ENCODE peak calls at places on chromosomes 3 and 15, in seven cellular contexts. One of them, this sample, is unnamed.

GRCh38 chr3:50189274-50189673 is 2.1 kb upstream of the GNAT1 start:
- DNase-seq in HT1080: peak; percentile 72
- DNase-seq in nephron progenitor cell: peak; percentile 68
- DNase-seq in Karpas-422: peak; percentile 87
- DNase-seq in NCI-H1105: no peak
- DNase-seq in GF-D8: peak; percentile 47
- DNase-seq in NCI-H1048: no peak
- DNase-seq in this sample: peak; percentile 90

GRCh38 chr15:25439456-25439836 is 622 bp upstream of the UBE3A start:
- DNase-seq in HT1080: no peak
- DNase-seq in nephron progenitor cell: no peak
- DNase-seq in Karpas-422: peak; percentile 57
- DNase-seq in NCI-H1105: no peak
- DNase-seq in GF-D8: no peak
- DNase-seq in NCI-H1048: no peak
- DNase-seq in this sample: no peak

GRCh38 chr15:90184786-90185704 is 16.1 kb upstream of the SEMA4B start:
- DNase-seq in HT1080: no peak
- DNase-seq in nephron progenitor cell: peak; percentile 84
- DNase-seq in Karpas-422: peak; percentile 91
- DNase-seq in NCI-H1105: peak; percentile 67
- DNase-seq in GF-D8: no peak
- DNase-seq in NCI-H1048: no peak
- DNase-seq in this sample: no peak

GRCh38 chr15:35827949-35828348 is 282.0 kb upstream of the DPH6 start:
- DNase-seq in HT1080: no peak
- DNase-seq in nephron progenitor cell: no peak
- DNase-seq in Karpas-422: no peak
- DNase-seq in NCI-H1105: no peak
- DNase-seq in GF-D8: no peak
- DNase-seq in NCI-H1048: no peak
- DNase-seq in this sample: no peak

GRCh38 chr3:102471001-102471400 is 36.2 kb downstream of the ZPLD1 start:
- DNase-seq in HT1080: no peak
- DNase-seq in nephron progenitor cell: no peak
- DNase-seq in Karpas-422: peak; percentile 54
- DNase-seq in NCI-H1105: no peak
- DNase-seq in GF-D8: no peak
- DNase-seq in NCI-H1048: no peak
- DNase-seq in this sample: no peak

GRCh38 chr15:96273317-96274086 is 57.0 kb upstream of the NR2F2 start:
- DNase-seq in HT1080: peak; percentile 100
- DNase-seq in nephron progenitor cell: no peak
- DNase-seq in Karpas-422: no peak
- DNase-seq in NCI-H1105: no peak
- DNase-seq in GF-D8: no peak
- DNase-seq in NCI-H1048: no peak
- DNase-seq in this sample: peak; percentile 66

GRCh38 chr3:40876496-40876895 is 322.8 kb upstream of the CTNNB1 start:
- DNase-seq in HT1080: no peak
- DNase-seq in nephron progenitor cell: no peak
- DNase-seq in Karpas-422: no peak
- DNase-seq in NCI-H1105: no peak
- DNase-seq in GF-D8: no peak
- DNase-seq in NCI-H1048: no peak
- DNase-seq in this sample: no peak

GRCh38 chr15:55250951-55251350 is 38.7 kb downstream of the RAB27A start:
- DNase-seq in HT1080: no peak
- DNase-seq in nephron progenitor cell: no peak
- DNase-seq in Karpas-422: no peak
- DNase-seq in NCI-H1105: no peak
- DNase-seq in GF-D8: peak; percentile 47
- DNase-seq in NCI-H1048: no peak
- DNase-seq in this sample: no peak

GRCh38 chr3:134353831-134354611 is 20.2 kb downstream of the AMOTL2 start:
- DNase-seq in HT1080: no peak
- DNase-seq in nephron progenitor cell: no peak
- DNase-seq in Karpas-422: no peak
- DNase-seq in NCI-H1105: no peak
- DNase-seq in GF-D8: no peak
- DNase-seq in NCI-H1048: no peak
- DNase-seq in this sample: no peak

GRCh38 chr15:61840090-61840489 is 220.2 kb downstream of the VPS13C start:
- DNase-seq in HT1080: no peak
- DNase-seq in nephron progenitor cell: no peak
- DNase-seq in Karpas-422: no peak
- DNase-seq in NCI-H1105: no peak
- DNase-seq in GF-D8: no peak
- DNase-seq in NCI-H1048: no peak
- DNase-seq in this sample: no peak

GRCh38 chr3:43436507-43437140 is 150.3 kb downstream of the SNRK start:
- DNase-seq in HT1080: no peak
- DNase-seq in nephron progenitor cell: no peak
- DNase-seq in Karpas-422: no peak
- DNase-seq in NCI-H1105: no peak
- DNase-seq in GF-D8: no peak
- DNase-seq in NCI-H1048: no peak
- DNase-seq in this sample: no peak

GRCh38 chr3:54008099-54008498 is 114.3 kb upstream of the CACNA2D3 start:
- DNase-seq in HT1080: no peak
- DNase-seq in nephron progenitor cell: no peak
- DNase-seq in Karpas-422: no peak
- DNase-seq in NCI-H1105: no peak
- DNase-seq in GF-D8: no peak
- DNase-seq in NCI-H1048: no peak
- DNase-seq in this sample: no peak

GRCh38 chr15:52021128-52021671 is 2.2 kb downstream of the MAPK6 start:
- DNase-seq in HT1080: peak; percentile 84
- DNase-seq in nephron progenitor cell: peak; percentile 11
- DNase-seq in Karpas-422: peak; percentile 86
- DNase-seq in NCI-H1105: no peak
- DNase-seq in GF-D8: peak; percentile 41
- DNase-seq in NCI-H1048: no peak
- DNase-seq in this sample: peak; percentile 78

GRCh38 chr15:56839641-56840040 is 78.8 kb upstream of the TCF12 start:
- DNase-seq in HT1080: peak; percentile 7
- DNase-seq in nephron progenitor cell: no peak
- DNase-seq in Karpas-422: no peak
- DNase-seq in NCI-H1105: no peak
- DNase-seq in GF-D8: no peak
- DNase-seq in NCI-H1048: no peak
- DNase-seq in this sample: no peak

GRCh38 chr15:42577514-42578031 is 2.2 kb downstream of the STARD9 start:
- DNase-seq in HT1080: no peak
- DNase-seq in nephron progenitor cell: no peak
- DNase-seq in Karpas-422: no peak
- DNase-seq in NCI-H1105: no peak
- DNase-seq in GF-D8: no peak
- DNase-seq in NCI-H1048: no peak
- DNase-seq in this sample: no peak

GRCh38 chr3:12898980-12899755 is 57.8 kb upstream of the RPL32 start:
- DNase-seq in HT1080: no peak
- DNase-seq in nephron progenitor cell: no peak
- DNase-seq in Karpas-422: no peak
- DNase-seq in NCI-H1105: no peak
- DNase-seq in GF-D8: no peak
- DNase-seq in NCI-H1048: no peak
- DNase-seq in this sample: no peak

GRCh38 chr3:119639494-119640350 is 20.7 kb downstream of the POPDC2 start:
- DNase-seq in HT1080: peak; percentile 39
- DNase-seq in nephron progenitor cell: no peak
- DNase-seq in Karpas-422: no peak
- DNase-seq in NCI-H1105: no peak
- DNase-seq in GF-D8: no peak
- DNase-seq in NCI-H1048: no peak
- DNase-seq in this sample: no peak

GRCh38 chr3:85524104-85524503 is 565.3 kb downstream of the CADM2 start:
- DNase-seq in HT1080: no peak
- DNase-seq in nephron progenitor cell: no peak
- DNase-seq in Karpas-422: no peak
- DNase-seq in NCI-H1105: no peak
- DNase-seq in GF-D8: no peak
- DNase-seq in NCI-H1048: no peak
- DNase-seq in this sample: no peak

GRCh38 chr15:82942691-82943090 is 9.8 kb downstream of the HOMER2 start:
- DNase-seq in HT1080: peak; percentile 82
- DNase-seq in nephron progenitor cell: no peak
- DNase-seq in Karpas-422: no peak
- DNase-seq in NCI-H1105: no peak
- DNase-seq in GF-D8: no peak
- DNase-seq in NCI-H1048: no peak
- DNase-seq in this sample: no peak

GRCh38 chr3:14124223-14124614 is 451 bp downstream of the CHCHD4 start:
- DNase-seq in HT1080: peak; percentile 61
- DNase-seq in nephron progenitor cell: peak; percentile 51
- DNase-seq in Karpas-422: peak; percentile 91
- DNase-seq in NCI-H1105: no peak
- DNase-seq in GF-D8: peak; percentile 66
- DNase-seq in NCI-H1048: no peak
- DNase-seq in this sample: no peak

GRCh38 chr15:81897011-81897677 is 148.7 kb downstream of the MEX3B start:
- DNase-seq in HT1080: peak; percentile 65
- DNase-seq in nephron progenitor cell: no peak
- DNase-seq in Karpas-422: no peak
- DNase-seq in NCI-H1105: no peak
- DNase-seq in GF-D8: no peak
- DNase-seq in NCI-H1048: no peak
- DNase-seq in this sample: peak; percentile 71

GRCh38 chr15:33565099-33565498 is 254.3 kb downstream of the RYR3 start:
- DNase-seq in HT1080: peak; percentile 49
- DNase-seq in nephron progenitor cell: no peak
- DNase-seq in Karpas-422: no peak
- DNase-seq in NCI-H1105: peak; percentile 27
- DNase-seq in GF-D8: no peak
- DNase-seq in NCI-H1048: no peak
- DNase-seq in this sample: no peak

GRCh38 chr3:168426196-168426595 is 330.5 kb upstream of the GOLIM4 start:
- DNase-seq in HT1080: peak; percentile 85
- DNase-seq in nephron progenitor cell: no peak
- DNase-seq in Karpas-422: no peak
- DNase-seq in NCI-H1105: no peak
- DNase-seq in GF-D8: no peak
- DNase-seq in NCI-H1048: no peak
- DNase-seq in this sample: peak; percentile 8

GRCh38 chr15:48230498-48230897 is 24.4 kb downstream of the SLC12A1 start:
- DNase-seq in HT1080: no peak
- DNase-seq in nephron progenitor cell: no peak
- DNase-seq in Karpas-422: no peak
- DNase-seq in NCI-H1105: no peak
- DNase-seq in GF-D8: no peak
- DNase-seq in NCI-H1048: no peak
- DNase-seq in this sample: no peak

GRCh38 chr3:102068327-102068726 is 219.0 kb downstream of the NFKBIZ start:
- DNase-seq in HT1080: peak; percentile 18
- DNase-seq in nephron progenitor cell: no peak
- DNase-seq in Karpas-422: no peak
- DNase-seq in NCI-H1105: no peak
- DNase-seq in GF-D8: no peak
- DNase-seq in NCI-H1048: no peak
- DNase-seq in this sample: no peak

GRCh38 chr3:54897028-54897711 is 30.7 kb downstream of the LRTM1 start:
- DNase-seq in HT1080: peak; percentile 60
- DNase-seq in nephron progenitor cell: no peak
- DNase-seq in Karpas-422: no peak
- DNase-seq in NCI-H1105: no peak
- DNase-seq in GF-D8: no peak
- DNase-seq in NCI-H1048: no peak
- DNase-seq in this sample: no peak

GRCh38 chr3:190692256-190692655 is 170.2 kb downstream of the GMNC start:
- DNase-seq in HT1080: no peak
- DNase-seq in nephron progenitor cell: no peak
- DNase-seq in Karpas-422: no peak
- DNase-seq in NCI-H1105: no peak
- DNase-seq in GF-D8: no peak
- DNase-seq in NCI-H1048: no peak
- DNase-seq in this sample: no peak

GRCh38 chr15:61051570-61052031 is 177.5 kb downstream of the RORA start:
- DNase-seq in HT1080: peak; percentile 55
- DNase-seq in nephron progenitor cell: no peak
- DNase-seq in Karpas-422: peak; percentile 44
- DNase-seq in NCI-H1105: peak; percentile 36
- DNase-seq in GF-D8: no peak
- DNase-seq in NCI-H1048: no peak
- DNase-seq in this sample: peak; percentile 70

GRCh38 chr3:172372895-172373294 is 75.4 kb downstream of the GHSR start:
- DNase-seq in HT1080: no peak
- DNase-seq in nephron progenitor cell: no peak
- DNase-seq in Karpas-422: no peak
- DNase-seq in NCI-H1105: no peak
- DNase-seq in GF-D8: no peak
- DNase-seq in NCI-H1048: no peak
- DNase-seq in this sample: no peak

GRCh38 chr3:97009427-97010019 is 195.1 kb downstream of the EPHA6 start:
- DNase-seq in HT1080: no peak
- DNase-seq in nephron progenitor cell: peak; percentile 10
- DNase-seq in Karpas-422: no peak
- DNase-seq in NCI-H1105: no peak
- DNase-seq in GF-D8: no peak
- DNase-seq in NCI-H1048: no peak
- DNase-seq in this sample: no peak

GRCh38 chr3:156606729-156607128 is 51.8 kb upstream of the SSR3 start:
- DNase-seq in HT1080: no peak
- DNase-seq in nephron progenitor cell: no peak
- DNase-seq in Karpas-422: no peak
- DNase-seq in NCI-H1105: no peak
- DNase-seq in GF-D8: no peak
- DNase-seq in NCI-H1048: no peak
- DNase-seq in this sample: no peak

GRCh38 chr15:101489633-101490407 is at the start of gene PCSK6:
- DNase-seq in HT1080: no peak
- DNase-seq in nephron progenitor cell: peak; percentile 74
- DNase-seq in Karpas-422: no peak
- DNase-seq in NCI-H1105: peak; percentile 48
- DNase-seq in GF-D8: no peak
- DNase-seq in NCI-H1048: no peak
- DNase-seq in this sample: no peak

GRCh38 chr3:37751967-37752660 is 109.6 kb upstream of the CTDSPL start:
- DNase-seq in HT1080: no peak
- DNase-seq in nephron progenitor cell: peak; percentile 37
- DNase-seq in Karpas-422: no peak
- DNase-seq in NCI-H1105: no peak
- DNase-seq in GF-D8: no peak
- DNase-seq in NCI-H1048: no peak
- DNase-seq in this sample: no peak

GRCh38 chr15:79357566-79357965 is 46.7 kb downstream of the TMED3 start:
- DNase-seq in HT1080: no peak
- DNase-seq in nephron progenitor cell: no peak
- DNase-seq in Karpas-422: no peak
- DNase-seq in NCI-H1105: no peak
- DNase-seq in GF-D8: no peak
- DNase-seq in NCI-H1048: no peak
- DNase-seq in this sample: no peak

GRCh38 chr15:29805043-29805707 is 17.1 kb downstream of the TJP1 start:
- DNase-seq in HT1080: peak; percentile 67
- DNase-seq in nephron progenitor cell: no peak
- DNase-seq in Karpas-422: no peak
- DNase-seq in NCI-H1105: no peak
- DNase-seq in GF-D8: no peak
- DNase-seq in NCI-H1048: no peak
- DNase-seq in this sample: no peak

GRCh38 chr3:115702598-115702997 is 79.3 kb downstream of the GAP43 start:
- DNase-seq in HT1080: no peak
- DNase-seq in nephron progenitor cell: no peak
- DNase-seq in Karpas-422: no peak
- DNase-seq in NCI-H1105: no peak
- DNase-seq in GF-D8: no peak
- DNase-seq in NCI-H1048: no peak
- DNase-seq in this sample: no peak

GRCh38 chr3:140499114-140499757 is 178.6 kb upstream of the TRIM42 start:
- DNase-seq in HT1080: peak; percentile 58
- DNase-seq in nephron progenitor cell: no peak
- DNase-seq in Karpas-422: peak; percentile 73
- DNase-seq in NCI-H1105: peak; percentile 40
- DNase-seq in GF-D8: no peak
- DNase-seq in NCI-H1048: no peak
- DNase-seq in this sample: no peak

GRCh38 chr15:69793783-69794451 is 303.8 kb downstream of the TLE3 start:
- DNase-seq in HT1080: no peak
- DNase-seq in nephron progenitor cell: no peak
- DNase-seq in Karpas-422: no peak
- DNase-seq in NCI-H1105: no peak
- DNase-seq in GF-D8: no peak
- DNase-seq in NCI-H1048: no peak
- DNase-seq in this sample: no peak

This sample was measured in amniotic stem cell.